ENCODE peak calls at places on chromosome 17, in four cellular contexts. U is K562, G is HepG2, X is GM12878. S is an unnamed sample.

GRCh38 chr17:45242015-45242414 is 19.9 kb downstream of the SPATA32 start:
- DNase-seq in U (no peak), G (no peak), X (no peak), S (no peak)

GRCh38 chr17:46942441-46943217 is 19.7 kb downstream of the GOSR2 start:
- DNase-seq in U (peak; percentile 78), G (peak; percentile 82), X (no peak), S (peak; percentile 87)

GRCh38 chr17:52120465-52120864 is 38.0 kb downstream of the CA10 start:
- DNase-seq in U (no peak), G (no peak), X (no peak), S (no peak)

GRCh38 chr17:69236464-69236863 is 7.8 kb upstream of the ABCA10 start:
- DNase-seq in U (no peak), G (no peak), X (no peak), S (no peak)

GRCh38 chr17:45018514-45019176 is 32.8 kb downstream of the DCAKD start:
- DNase-seq in U (peak; percentile 77), G (no peak), X (no peak), S (no peak)

GRCh38 chr17:82224666-82225065 is 4.2 kb upstream of the SLC16A3 start:
- DNase-seq in U (no peak), G (no peak), X (no peak), S (no peak)

GRCh38 chr17:47649972-47650524 is 329 bp downstream of the KPNB1 start:
- DNase-seq in U (no peak), G (no peak), X (no peak), S (no peak)

GRCh38 chr17:8436169-8436932 is 667 bp downstream of the NDEL1 start:
- DNase-seq in U (peak; percentile 22), G (peak; percentile 37), X (no peak), S (peak; percentile 64)

GRCh38 chr17:28071179-28071578 is 28.7 kb downstream of the NLK start:
- DNase-seq in U (no peak), G (no peak), X (no peak), S (no peak)

GRCh38 chr17:60939318-60939717 is 261.7 kb downstream of the BCAS3 start:
- DNase-seq in U (no peak), G (no peak), X (no peak), S (no peak)
- TF ChIP-seq FOXK2 in U (no peak), G (no peak), X (no peak), S (no peak)

DNA sequence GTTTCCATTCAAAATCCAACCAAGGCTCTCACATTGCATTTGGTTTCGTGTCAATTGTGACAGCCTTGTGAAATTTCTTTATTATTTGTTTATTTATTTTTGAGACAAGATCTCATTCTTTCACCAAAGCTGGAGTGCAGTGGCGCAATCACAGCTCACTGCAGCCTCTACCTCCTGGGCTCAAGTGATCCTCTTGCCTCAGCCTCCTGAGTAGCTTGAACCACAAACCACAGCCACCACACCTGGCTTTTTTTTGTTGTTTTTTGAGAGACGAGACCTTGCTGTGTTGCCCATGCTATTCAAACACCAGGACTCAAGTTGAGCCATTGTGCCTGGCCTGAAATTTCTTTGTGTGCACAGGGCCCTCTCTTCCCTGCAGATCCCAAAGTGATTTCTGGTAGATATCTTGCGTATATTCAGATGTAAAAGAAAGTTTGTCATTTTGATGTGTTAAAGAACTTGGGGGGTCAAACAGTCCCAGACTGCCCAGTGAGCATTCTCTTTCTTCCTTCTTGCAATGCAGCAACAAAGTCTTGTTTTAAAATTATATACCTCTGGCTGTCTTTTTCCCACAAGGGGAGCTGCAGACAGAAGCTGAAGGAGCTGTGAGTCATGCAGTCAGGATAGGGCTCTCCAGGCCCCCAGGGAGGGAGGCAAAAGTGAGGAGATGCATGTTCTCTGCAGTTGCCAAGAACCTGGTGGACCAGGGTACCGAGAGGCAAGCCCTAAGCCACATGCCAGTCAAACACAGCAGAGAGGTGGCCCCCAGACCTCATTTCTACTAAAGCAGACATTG is 15.5 kb upstream of the USP22 start:
- DNase-seq in U (no peak), G (no peak), X (no peak), S (peak; percentile 24)
- TF ChIP-seq BHLHE40 in U (no peak), G (no peak), X (no peak), S (no peak)

GRCh38 chr17:73223626-73224616 is 31.1 kb downstream of the COG1 start:
- DNase-seq in U (no peak), G (no peak), X (no peak), S (no peak)
- TF ChIP-seq FOXM1 in U (no peak), G (no peak), X (no peak), S (no peak)

GRCh38 chr17:40306395-40306794 is 2.6 kb upstream of the RARA start:
- DNase-seq in U (no peak), G (no peak), X (no peak), S (no peak)

GRCh38 chr17:40309031-40309937 is at the start of gene RARA:
- DNase-seq in U (peak; percentile 49), G (peak; percentile 51), X (no peak), S (no peak)

GRCh38 chr17:40304464-40304863 is 4.5 kb upstream of the RARA start:
- DNase-seq in U (no peak), G (no peak), X (no peak), S (no peak)

GRCh38 chr17:40307691-40308289 is 1.2 kb upstream of the RARA start:
- DNase-seq in U (no peak), G (no peak), X (no peak), S (no peak)

DNA sequence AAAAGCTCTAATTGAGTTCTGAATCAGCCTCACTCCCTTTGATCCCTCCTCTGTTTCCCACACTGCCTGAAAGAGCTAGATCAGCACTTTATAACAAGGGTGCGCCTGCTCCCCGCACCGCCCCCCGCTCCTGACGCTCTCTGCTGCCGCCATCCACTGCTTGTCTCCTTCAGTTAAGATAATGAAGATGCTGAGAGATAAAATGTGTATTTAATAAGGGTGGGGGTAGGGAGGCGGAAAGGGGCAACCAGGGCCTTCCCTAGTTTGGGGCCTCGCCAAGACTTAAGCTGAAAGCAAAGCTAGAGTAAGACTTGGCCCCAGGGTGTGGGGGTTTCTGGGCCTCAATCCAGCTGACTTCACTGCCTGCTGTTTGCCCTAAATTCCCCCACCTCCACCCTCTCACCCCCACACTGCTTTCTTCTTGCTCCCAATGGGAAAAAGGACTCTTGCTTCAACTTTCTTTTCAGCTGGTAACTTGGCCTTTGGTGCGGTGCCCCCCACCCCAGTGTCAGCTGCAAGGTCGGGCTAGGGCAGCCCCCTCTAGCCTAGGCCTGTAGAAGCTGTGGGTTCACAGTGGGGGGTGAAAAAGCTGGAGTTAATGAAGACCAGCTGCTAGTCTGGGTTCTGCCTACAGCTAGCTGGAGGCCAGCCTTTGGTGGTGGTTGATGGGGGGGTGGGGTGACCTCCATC is 1.8 kb upstream of the RARA start:
- DNase-seq in U (peak; percentile 50), G (no peak), X (no peak), S (no peak)
- TF ChIP-seq FOXK2 in U (no peak), G (no peak), X (no peak), S (no peak)

DNA sequence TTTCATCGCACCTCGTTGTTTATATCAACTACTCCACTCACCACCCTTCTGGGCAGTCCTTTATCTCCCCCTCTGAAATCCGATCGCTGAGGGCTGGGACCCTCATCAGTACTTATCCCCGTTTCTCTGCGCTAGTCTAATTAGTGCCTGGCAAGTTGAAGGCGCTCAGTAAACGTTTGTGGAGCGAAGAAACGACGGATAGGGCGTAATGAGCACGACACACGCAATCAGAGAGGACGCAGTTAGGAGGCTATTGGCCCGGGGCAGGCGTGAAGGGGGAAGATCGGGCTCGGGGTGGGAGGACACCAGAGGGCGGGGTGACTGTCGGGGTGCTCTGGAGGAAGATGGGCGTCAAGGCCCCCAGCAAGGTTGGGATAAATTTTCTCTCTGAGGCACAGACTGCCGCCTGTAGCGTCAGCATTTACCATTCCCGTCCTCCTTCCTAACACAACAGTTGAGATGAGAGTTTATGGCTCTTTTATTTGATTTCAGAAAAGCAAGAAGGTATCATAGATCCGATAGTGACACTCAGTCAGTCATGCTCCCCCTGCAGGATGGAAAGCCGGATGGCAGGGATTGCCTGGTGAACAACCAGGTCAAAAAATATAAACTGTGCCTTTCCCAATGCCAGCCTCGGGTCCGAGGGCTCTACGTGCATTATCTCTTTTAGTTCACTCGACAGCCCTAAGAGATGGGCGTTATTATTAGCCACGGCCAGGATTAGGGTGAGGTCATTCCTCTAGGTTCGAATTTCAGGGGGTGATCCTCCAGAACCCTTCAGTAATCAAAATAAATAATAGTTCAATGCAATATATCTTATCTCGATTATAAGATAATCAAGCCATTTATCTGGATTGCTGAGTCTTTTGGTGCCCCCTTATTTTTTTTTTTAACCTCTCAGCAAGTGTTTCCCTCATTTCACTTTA is 9.5 kb upstream of the ARL4D start:
- DNase-seq in U (peak; percentile 40), G (peak; percentile 74), X (no peak), S (peak; percentile 68)
- TF ChIP-seq BHLHE40 in U (no peak), G (no peak), X (no peak), S (no peak)

GRCh38 chr17:41215681-41216080 is 10.8 kb upstream of the KRTAP9-2 start:
- DNase-seq in U (no peak), G (no peak), X (no peak), S (no peak)

GRCh38 chr17:41211845-41212466 is 14.5 kb upstream of the KRTAP9-2 start:
- DNase-seq in U (no peak), G (no peak), X (no peak), S (no peak)

GRCh38 chr17:41212524-41213169 is 13.8 kb upstream of the KRTAP9-2 start:
- DNase-seq in U (no peak), G (no peak), X (no peak), S (no peak)
- TF ChIP-seq FOXM1 in U (no peak), G (no peak), X (no peak), S (no peak)

DNA sequence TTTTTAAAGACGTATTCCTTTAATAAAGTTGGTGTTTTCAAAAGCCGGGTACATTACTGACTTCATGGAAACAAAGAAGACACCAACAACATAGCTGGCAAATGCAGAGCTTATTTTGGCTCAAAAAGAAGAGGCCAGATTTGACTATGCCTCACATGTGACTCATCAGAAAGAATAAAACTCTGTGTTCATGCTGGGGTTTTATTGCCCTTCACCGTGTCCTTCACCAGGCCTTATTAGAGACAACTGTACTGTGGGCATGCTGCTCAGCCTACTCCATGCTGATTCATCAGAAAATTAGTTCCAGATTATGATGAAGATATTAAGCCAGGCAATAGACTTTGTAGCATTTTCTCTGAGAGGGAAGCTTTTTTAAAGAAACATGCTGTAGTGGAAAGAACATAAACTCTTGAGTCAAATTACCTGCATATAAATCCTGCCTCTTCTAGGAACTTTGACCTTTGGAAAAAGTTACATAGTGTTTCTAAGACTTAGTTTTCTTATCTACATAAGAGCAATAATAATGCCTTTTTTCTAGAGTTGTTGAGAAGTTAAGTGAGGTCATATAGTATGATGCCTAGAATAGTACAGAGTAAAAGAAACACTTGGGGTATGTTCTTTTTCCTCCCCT is 89.7 kb downstream of the CYB561 start:
- DNase-seq in U (no peak), G (no peak), X (no peak), S (peak; percentile 32)
- TF ChIP-seq FOXK2 in U (no peak), G (no peak), X (no peak), S (no peak)

GRCh38 chr17:79669861-79670260 is 59.0 kb upstream of the RBFOX3 start:
- DNase-seq in U (no peak), G (no peak), X (no peak), S (no peak)

GRCh38 chr17:79667121-79667715 is 56.4 kb upstream of the RBFOX3 start:
- DNase-seq in U (no peak), G (no peak), X (no peak), S (no peak)

GRCh38 chr17:79667746-79668145 is 56.9 kb upstream of the RBFOX3 start:
- DNase-seq in U (no peak), G (no peak), X (no peak), S (no peak)

GRCh38 chr17:79670537-79671386 is 59.9 kb upstream of the RBFOX3 start:
- DNase-seq in U (no peak), G (no peak), X (no peak), S (no peak)

GRCh38 chr17:79668344-79669250 is 57.7 kb upstream of the RBFOX3 start:
- DNase-seq in U (no peak), G (no peak), X (no peak), S (no peak)
- TF ChIP-seq BHLHE40 in U (no peak), G (no peak), X (no peak), S (no peak)

GRCh38 chr17:1487939-1488825 is 4.3 kb downstream of the MYO1C start:
- DNase-seq in U (peak; percentile 67), G (peak; percentile 70), X (no peak), S (peak; percentile 84)
- TF ChIP-seq FOXM1 in U (no peak), G (no peak), X (no peak), S (no peak)